ENCODE peak calls at places on chromosomes 5 and 9, in seven cellular contexts. L, P, V, F, G, Z and N are unnamed samples.

GRCh38 chr5:151023651-151024050 is 3.3 kb downstream of the GPX3 start:
- DNase-seq in L (peak), P (no peak), V (peak), F (no peak), G (no peak), Z (peak), N (no peak)

GRCh38 chr5:67287795-67288194 is 91.2 kb upstream of the CD180 start:
- DNase-seq in L (peak), P (no peak), V (peak), F (no peak), G (no peak), Z (no peak), N (no peak)

GRCh38 chr5:140926211-140926902 is at the start of gene PCDHAC1:
- DNase-seq in L (peak), P (no peak), V (peak), F (no peak), G (peak), Z (peak), N (peak)

GRCh38 chr5:15833365-15833764 is 333.4 kb downstream of the FBXL7 start:
- DNase-seq in L (no peak), P (no peak), V (no peak), F (no peak), G (no peak), Z (peak), N (no peak)

GRCh38 chr5:80667384-80667783 is 12.6 kb upstream of the DHFR start:
- DNase-seq in L (no peak), P (no peak), V (no peak), F (no peak), G (no peak), Z (no peak), N (no peak)

GRCh38 chr9:133131506-133131905 is 10.5 kb upstream of the RALGDS start:
- DNase-seq in L (no peak), P (no peak), V (no peak), F (no peak), G (no peak), Z (no peak), N (no peak)

GRCh38 chr9:108194154-108194553 is 661.6 kb downstream of the ACTL7B start:
- DNase-seq in L (no peak), P (no peak), V (no peak), F (no peak), G (no peak), Z (no peak), N (no peak)

GRCh38 chr5:59356813-59357381 is 536.6 kb downstream of the PDE4D start:
- DNase-seq in L (peak), P (no peak), V (no peak), F (no peak), G (peak), Z (no peak), N (no peak)

GRCh38 chr5:128966846-128967245 is 1.6 kb downstream of the SLC27A6 start:
- DNase-seq in L (no peak), P (no peak), V (no peak), F (no peak), G (no peak), Z (no peak), N (no peak)

GRCh38 chr9:125486109-125486508 is 220.9 kb downstream of the MAPKAP1 start:
- DNase-seq in L (no peak), P (no peak), V (no peak), F (no peak), G (no peak), Z (no peak), N (no peak)

GRCh38 chr9:7368410-7369292 is 430.9 kb downstream of the DMAC1 start:
- DNase-seq in L (peak), P (peak), V (peak), F (no peak), G (no peak), Z (no peak), N (no peak)

GRCh38 chr9:79799691-79800345 is 228.1 kb downstream of the TLE4 start:
- DNase-seq in L (peak), P (no peak), V (peak), F (no peak), G (no peak), Z (no peak), N (no peak)

GRCh38 chr5:133344266-133344665 is 268.1 kb downstream of the FSTL4 start:
- DNase-seq in L (no peak), P (no peak), V (no peak), F (no peak), G (no peak), Z (no peak), N (no peak)

GRCh38 chr5:133343196-133343595 is 269.1 kb downstream of the FSTL4 start:
- DNase-seq in L (no peak), P (no peak), V (no peak), F (no peak), G (no peak), Z (no peak), N (no peak)

GRCh38 chr5:133341915-133342710 is 270.2 kb downstream of the FSTL4 start:
- DNase-seq in L (no peak), P (no peak), V (no peak), F (no peak), G (peak), Z (no peak), N (no peak)

GRCh38 chr5:133348406-133348805 is 263.9 kb downstream of the FSTL4 start:
- DNase-seq in L (no peak), P (no peak), V (no peak), F (no peak), G (no peak), Z (no peak), N (no peak)

DNA sequence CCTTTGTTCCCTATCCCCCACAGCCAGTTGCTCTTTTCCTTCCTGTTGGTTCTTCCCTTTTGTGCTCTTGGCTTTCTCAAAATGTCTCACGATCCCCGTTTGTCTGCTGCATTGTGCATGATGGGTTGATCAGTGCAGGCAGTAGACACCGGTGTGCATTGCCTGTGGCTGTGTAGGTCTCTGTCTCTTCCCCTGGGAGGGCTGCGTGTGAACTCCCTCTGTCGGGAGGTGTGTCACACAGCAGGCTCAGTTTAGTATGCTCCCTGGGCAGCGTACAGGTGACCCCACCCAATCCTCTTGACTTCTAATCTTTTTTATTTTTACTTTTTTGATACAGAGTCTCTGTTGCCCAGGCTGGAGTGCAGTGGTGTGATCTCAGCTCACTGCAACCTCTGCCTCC is 265.3 kb downstream of the FSTL4 start:
- DNase-seq in L (no peak), P (no peak), V (no peak), F (no peak), G (no peak), Z (no peak), N (no peak)
- TF ChIP-seq CTCF in L (no peak), P (no peak), V (no peak), F (no peak), G (no peak), Z (no peak), N (no peak)

GRCh38 chr5:159049844-159050318 is 49.8 kb downstream of the EBF1 start:
- DNase-seq in L (peak), P (no peak), V (no peak), F (no peak), G (no peak), Z (peak), N (no peak)
- TF ChIP-seq CTCF in L (peak), P (peak), V (peak), F (peak), G (no peak), Z (peak), N (no peak)

DNA sequence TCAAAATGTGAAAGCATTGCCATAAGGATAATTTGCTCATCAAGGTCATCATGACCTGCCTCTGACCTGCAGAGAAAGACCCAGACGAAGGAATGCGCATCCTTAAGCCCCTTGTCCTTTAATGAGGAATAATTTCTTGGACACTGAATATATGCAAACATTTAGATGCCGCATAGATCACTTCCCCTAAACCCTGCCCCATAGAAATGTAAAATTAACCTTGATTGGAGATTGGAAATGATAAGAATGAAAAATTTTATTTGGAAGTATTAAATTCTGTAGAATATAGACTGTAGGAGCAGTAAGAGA is 233.1 kb downstream of the ARHGAP26 start:
- DNase-seq in L (no peak), P (no peak), V (no peak), F (no peak), G (no peak), Z (no peak), N (no peak)
- TF ChIP-seq CTCF in L (no peak), P (no peak), V (no peak), F (peak), G (no peak), Z (no peak), N (peak)

GRCh38 chr5:109816732-109817131 is 127.0 kb downstream of the MAN2A1 start:
- DNase-seq in L (no peak), P (no peak), V (no peak), F (no peak), G (no peak), Z (no peak), N (no peak)
- TF ChIP-seq CTCF in L (no peak), P (no peak), V (no peak), F (no peak), G (no peak), Z (no peak), N (no peak)

GRCh38 chr5:116478461-116478860 is 96.2 kb downstream of the SEMA6A start:
- DNase-seq in L (peak), P (no peak), V (peak), F (no peak), G (no peak), Z (no peak), N (no peak)
- TF ChIP-seq CTCF in L (no peak), P (no peak), V (no peak), F (no peak), G (no peak), Z (no peak), N (no peak)

GRCh38 chr5:174529925-174530681 is 194.3 kb upstream of the MSX2 start:
- DNase-seq in L (no peak), P (no peak), V (peak), F (no peak), G (no peak), Z (no peak), N (no peak)

GRCh38 chr5:174533127-174533453 is 191.3 kb upstream of the MSX2 start:
- DNase-seq in L (no peak), P (no peak), V (no peak), F (no peak), G (no peak), Z (no peak), N (no peak)

GRCh38 chr5:174533771-174534221 is 190.6 kb upstream of the MSX2 start:
- DNase-seq in L (peak), P (peak), V (peak), F (no peak), G (no peak), Z (peak), N (no peak)

GRCh38 chr5:174532453-174533126 is 191.8 kb upstream of the MSX2 start:
- DNase-seq in L (peak), P (peak), V (peak), F (no peak), G (peak), Z (peak), N (peak)

DNA sequence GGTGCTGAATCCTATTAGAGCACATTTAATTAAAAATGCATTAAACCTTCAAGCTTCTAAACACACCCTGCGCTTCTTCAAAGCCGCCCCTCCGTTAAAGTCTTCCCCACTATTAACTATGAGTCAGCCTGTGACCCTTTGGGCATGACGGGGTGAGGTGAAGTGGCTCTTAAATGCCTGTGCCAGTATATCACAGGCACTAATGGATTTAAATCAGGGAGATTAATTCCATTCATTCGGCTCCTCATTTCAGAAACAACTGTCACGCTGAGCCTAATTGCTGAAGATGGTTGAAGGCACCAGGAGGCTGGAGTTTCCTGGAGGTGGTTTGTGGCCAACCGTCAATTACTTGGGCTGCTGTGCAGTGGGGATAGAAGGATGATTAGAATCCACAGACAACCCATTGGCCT is 192.6 kb upstream of the MSX2 start:
- DNase-seq in L (no peak), P (no peak), V (peak), F (no peak), G (no peak), Z (peak), N (no peak)
- TF ChIP-seq CTCF in L (no peak), P (no peak), V (no peak), F (no peak), G (no peak), Z (no peak), N (no peak)

DNA sequence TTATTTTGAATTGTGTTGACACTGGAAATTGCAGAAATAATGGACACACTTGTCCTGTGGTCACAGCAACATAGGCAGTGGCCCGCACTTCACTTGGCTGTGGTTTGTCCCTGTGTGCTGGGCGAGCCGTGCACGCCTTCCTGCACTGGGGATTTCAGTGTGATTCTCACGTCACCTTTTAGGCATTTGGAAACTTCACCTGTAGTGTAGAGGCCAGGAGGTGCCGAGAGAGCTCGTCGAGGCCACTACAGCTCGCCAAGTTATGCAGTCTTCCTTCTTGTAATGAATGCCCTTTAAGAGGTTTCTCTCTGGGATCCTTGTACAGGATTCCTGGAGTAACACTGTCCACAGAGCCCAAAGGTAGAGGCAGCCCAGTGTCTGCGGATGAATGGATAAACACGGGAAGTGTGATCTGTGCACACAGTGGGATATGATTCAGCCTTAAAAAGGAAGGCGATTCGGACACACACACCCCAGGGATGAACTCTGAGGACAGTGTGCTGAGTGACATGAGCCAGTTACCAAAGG is 14.7 kb downstream of the TRAF2 start:
- DNase-seq in L (no peak), P (no peak), V (no peak), F (no peak), G (no peak), Z (no peak), N (no peak)
- TF ChIP-seq CTCF in L (no peak), P (no peak), V (no peak), F (no peak), G (no peak), Z (no peak), N (no peak)

DNA sequence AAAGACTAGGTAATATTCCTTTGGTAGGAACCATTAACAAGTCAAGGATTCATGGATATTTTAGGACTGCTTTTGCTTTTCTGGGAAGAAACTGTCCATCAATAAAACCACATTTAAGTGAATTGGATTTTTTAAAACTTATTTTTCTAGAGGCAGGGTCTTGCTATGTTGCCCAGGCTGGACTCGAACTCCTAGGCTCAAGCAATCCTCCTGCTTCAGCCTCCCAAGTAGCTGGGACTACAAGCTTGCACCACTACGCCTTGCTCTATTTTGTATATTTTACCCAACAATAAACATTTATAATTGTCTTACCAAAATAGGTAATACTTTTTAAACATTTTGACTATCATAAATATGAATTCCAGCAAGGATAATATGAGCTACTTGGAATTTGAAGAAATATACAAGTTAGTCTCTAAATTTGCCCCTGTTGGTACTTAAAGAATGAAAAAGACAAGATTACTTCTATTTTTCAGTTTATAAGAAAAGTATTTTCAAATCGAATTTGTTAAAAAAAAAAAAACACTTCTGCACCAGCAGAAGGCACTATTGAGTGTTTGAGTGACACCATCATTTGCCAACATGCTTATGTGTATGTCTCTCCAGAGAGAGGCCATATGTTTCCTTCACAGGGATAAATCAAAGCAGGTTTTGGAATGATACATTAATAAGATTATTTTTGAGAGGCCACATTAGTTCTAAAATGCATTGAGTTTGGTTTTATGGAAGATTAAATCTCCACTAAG is 60.0 kb upstream of the CARTPT start:
- DNase-seq in L (peak), P (no peak), V (no peak), F (no peak), G (no peak), Z (no peak), N (no peak)
- TF ChIP-seq CTCF in L (peak), P (no peak), V (no peak), F (no peak), G (no peak), Z (no peak), N (peak)